ENCODE peak calls at places on chromosomes 6 and 20, in nine cellular contexts. One of them, this sample, is unnamed.
A peak's percentile ranks its signal among the peaks of the same experiment; 100 is the strongest.

GRCh38 chr6:159866286-159867247 is 24.2 kb upstream of the MAS1 start:
- DNase-seq in ascending aorta: no peak
- DNase-seq in NCI-H460: no peak
- DNase-seq in ACHN: no peak
- DNase-seq in occipital lobe: no peak
- DNase-seq in activated gamma-delta T cell treated with Interleukin-2 at 50 U/mL for 16 hours: no peak
- DNase-seq in AG04450: no peak
- DNase-seq in activated naive CD8-positive, alpha-beta T cell treated with anti-CD3 and anti-CD28 coated beads, Interleukin-2, amount 50 U/mL, for 24 hours: no peak
- DNase-seq in heart right ventricle: no peak
- DNase-seq in this sample: no peak

GRCh38 chr20:24098886-24099285 is 110.3 kb upstream of the GGTLC1 start:
- DNase-seq in activated gamma-delta T cell treated with Interleukin-2 at 50 U/mL for 16 hours: no peak
- DNase-seq in activated naive CD8-positive, alpha-beta T cell treated with anti-CD3 and anti-CD28 coated beads, Interleukin-2, amount 50 U/mL, for 24 hours: no peak
- DNase-seq in occipital lobe: peak; percentile 53
- DNase-seq in NCI-H460: no peak
- DNase-seq in ascending aorta: no peak
- DNase-seq in AG04450: no peak
- DNase-seq in heart right ventricle: no peak
- DNase-seq in ACHN: no peak
- DNase-seq in this sample: no peak

GRCh38 chr6:37794825-37795224 is 24.7 kb upstream of the ZFAND3 start:
- DNase-seq in occipital lobe: no peak
- DNase-seq in heart right ventricle: no peak
- DNase-seq in activated naive CD8-positive, alpha-beta T cell treated with anti-CD3 and anti-CD28 coated beads, Interleukin-2, amount 50 U/mL, for 24 hours: no peak
- DNase-seq in ACHN: peak; percentile 11
- DNase-seq in activated gamma-delta T cell treated with Interleukin-2 at 50 U/mL for 16 hours: no peak
- DNase-seq in NCI-H460: no peak
- DNase-seq in ascending aorta: peak; percentile 70
- DNase-seq in AG04450: no peak
- DNase-seq in this sample: no peak

GRCh38 chr6:130671119-130672104 is 155.8 kb upstream of the SMLR1 start:
- DNase-seq in AG04450: no peak
- DNase-seq in occipital lobe: no peak
- DNase-seq in activated naive CD8-positive, alpha-beta T cell treated with anti-CD3 and anti-CD28 coated beads, Interleukin-2, amount 50 U/mL, for 24 hours: no peak
- DNase-seq in activated gamma-delta T cell treated with Interleukin-2 at 50 U/mL for 16 hours: no peak
- DNase-seq in ACHN: no peak
- DNase-seq in ascending aorta: no peak
- DNase-seq in heart right ventricle: peak; percentile 15
- DNase-seq in NCI-H460: no peak
- DNase-seq in this sample: no peak

GRCh38 chr6:81553246-81553645 is 199.2 kb downstream of the TENT5A start:
- DNase-seq in NCI-H460: no peak
- DNase-seq in activated gamma-delta T cell treated with Interleukin-2 at 50 U/mL for 16 hours: no peak
- DNase-seq in ACHN: no peak
- DNase-seq in AG04450: no peak
- DNase-seq in occipital lobe: no peak
- DNase-seq in activated naive CD8-positive, alpha-beta T cell treated with anti-CD3 and anti-CD28 coated beads, Interleukin-2, amount 50 U/mL, for 24 hours: no peak
- DNase-seq in ascending aorta: no peak
- DNase-seq in heart right ventricle: no peak
- DNase-seq in this sample: no peak

GRCh38 chr6:158595223-158595622 is 35.3 kb downstream of the TMEM181 start:
- DNase-seq in AG04450: no peak
- DNase-seq in heart right ventricle: no peak
- DNase-seq in activated gamma-delta T cell treated with Interleukin-2 at 50 U/mL for 16 hours: no peak
- DNase-seq in NCI-H460: no peak
- DNase-seq in ascending aorta: no peak
- DNase-seq in activated naive CD8-positive, alpha-beta T cell treated with anti-CD3 and anti-CD28 coated beads, Interleukin-2, amount 50 U/mL, for 24 hours: no peak
- DNase-seq in ACHN: peak; percentile 20
- DNase-seq in occipital lobe: no peak
- DNase-seq in this sample: no peak

GRCh38 chr6:145075425-145075824 is 659.9 kb downstream of the EPM2A start:
- DNase-seq in activated gamma-delta T cell treated with Interleukin-2 at 50 U/mL for 16 hours: no peak
- DNase-seq in ACHN: no peak
- DNase-seq in heart right ventricle: no peak
- DNase-seq in occipital lobe: no peak
- DNase-seq in AG04450: no peak
- DNase-seq in activated naive CD8-positive, alpha-beta T cell treated with anti-CD3 and anti-CD28 coated beads, Interleukin-2, amount 50 U/mL, for 24 hours: no peak
- DNase-seq in ascending aorta: no peak
- DNase-seq in NCI-H460: no peak
- DNase-seq in this sample: no peak

GRCh38 chr6:145318952-145319351 is 416.4 kb downstream of the EPM2A start:
- DNase-seq in heart right ventricle: no peak
- DNase-seq in NCI-H460: no peak
- DNase-seq in ascending aorta: no peak
- DNase-seq in activated naive CD8-positive, alpha-beta T cell treated with anti-CD3 and anti-CD28 coated beads, Interleukin-2, amount 50 U/mL, for 24 hours: no peak
- DNase-seq in AG04450: no peak
- DNase-seq in ACHN: no peak
- DNase-seq in activated gamma-delta T cell treated with Interleukin-2 at 50 U/mL for 16 hours: no peak
- DNase-seq in occipital lobe: no peak
- DNase-seq in this sample: no peak

GRCh38 chr20:723756-724155 is 44.5 kb downstream of the SLC52A3 start:
- DNase-seq in occipital lobe: no peak
- DNase-seq in NCI-H460: no peak
- DNase-seq in activated naive CD8-positive, alpha-beta T cell treated with anti-CD3 and anti-CD28 coated beads, Interleukin-2, amount 50 U/mL, for 24 hours: no peak
- DNase-seq in ascending aorta: no peak
- DNase-seq in AG04450: no peak
- DNase-seq in ACHN: no peak
- DNase-seq in heart right ventricle: no peak
- DNase-seq in activated gamma-delta T cell treated with Interleukin-2 at 50 U/mL for 16 hours: no peak
- DNase-seq in this sample: no peak

GRCh38 chr6:5787054-5787720 is 219.5 kb downstream of the NRN1 start:
- DNase-seq in ascending aorta: peak; percentile 34
- DNase-seq in activated gamma-delta T cell treated with Interleukin-2 at 50 U/mL for 16 hours: no peak
- DNase-seq in activated naive CD8-positive, alpha-beta T cell treated with anti-CD3 and anti-CD28 coated beads, Interleukin-2, amount 50 U/mL, for 24 hours: no peak
- DNase-seq in heart right ventricle: no peak
- DNase-seq in ACHN: no peak
- DNase-seq in NCI-H460: no peak
- DNase-seq in AG04450: no peak
- DNase-seq in occipital lobe: no peak
- DNase-seq in this sample: peak; percentile 30

GRCh38 chr6:18681828-18682503 is 294.8 kb downstream of the RNF144B start:
- DNase-seq in occipital lobe: no peak
- DNase-seq in ACHN: no peak
- DNase-seq in ascending aorta: no peak
- DNase-seq in activated gamma-delta T cell treated with Interleukin-2 at 50 U/mL for 16 hours: no peak
- DNase-seq in activated naive CD8-positive, alpha-beta T cell treated with anti-CD3 and anti-CD28 coated beads, Interleukin-2, amount 50 U/mL, for 24 hours: no peak
- DNase-seq in NCI-H460: no peak
- DNase-seq in AG04450: no peak
- DNase-seq in heart right ventricle: no peak
- DNase-seq in this sample: no peak

GRCh38 chr6:139392834-139393233 is 18.4 kb upstream of the CITED2 start:
- DNase-seq in heart right ventricle: no peak
- DNase-seq in AG04450: no peak
- DNase-seq in activated naive CD8-positive, alpha-beta T cell treated with anti-CD3 and anti-CD28 coated beads, Interleukin-2, amount 50 U/mL, for 24 hours: no peak
- DNase-seq in NCI-H460: no peak
- DNase-seq in ascending aorta: no peak
- DNase-seq in ACHN: no peak
- DNase-seq in activated gamma-delta T cell treated with Interleukin-2 at 50 U/mL for 16 hours: no peak
- DNase-seq in occipital lobe: no peak
- DNase-seq in this sample: no peak

GRCh38 chr6:139373928-139374356 is 506 bp downstream of the CITED2 start:
- DNase-seq in activated naive CD8-positive, alpha-beta T cell treated with anti-CD3 and anti-CD28 coated beads, Interleukin-2, amount 50 U/mL, for 24 hours: no peak
- DNase-seq in heart right ventricle: no peak
- DNase-seq in ACHN: no peak
- DNase-seq in occipital lobe: no peak
- DNase-seq in ascending aorta: no peak
- DNase-seq in AG04450: no peak
- DNase-seq in NCI-H460: peak; percentile 41
- DNase-seq in activated gamma-delta T cell treated with Interleukin-2 at 50 U/mL for 16 hours: no peak
- DNase-seq in this sample: no peak

GRCh38 chr20:43189614-43190331 is at the start of gene PTPRT:
- DNase-seq in activated naive CD8-positive, alpha-beta T cell treated with anti-CD3 and anti-CD28 coated beads, Interleukin-2, amount 50 U/mL, for 24 hours: no peak
- DNase-seq in ACHN: no peak
- DNase-seq in ascending aorta: no peak
- DNase-seq in NCI-H460: no peak
- DNase-seq in occipital lobe: peak; percentile 39
- DNase-seq in AG04450: no peak
- DNase-seq in activated gamma-delta T cell treated with Interleukin-2 at 50 U/mL for 16 hours: no peak
- DNase-seq in heart right ventricle: no peak
- DNase-seq in this sample: no peak

GRCh38 chr6:31400467-31401289 is 2.7 kb upstream of the MICA start:
- DNase-seq in occipital lobe: peak; percentile 32
- DNase-seq in heart right ventricle: peak; percentile 84
- DNase-seq in AG04450: no peak
- DNase-seq in ascending aorta: peak; percentile 90
- DNase-seq in activated gamma-delta T cell treated with Interleukin-2 at 50 U/mL for 16 hours: peak; percentile 73
- DNase-seq in ACHN: peak; percentile 71
- DNase-seq in activated naive CD8-positive, alpha-beta T cell treated with anti-CD3 and anti-CD28 coated beads, Interleukin-2, amount 50 U/mL, for 24 hours: peak; percentile 79
- DNase-seq in NCI-H460: peak; percentile 38
- DNase-seq in this sample: peak; percentile 90

This sample was measured in activated CD8-positive, alpha-beta T cell treated with anti-CD3 and anti-CD28 coated beads for 36 hours.